ENCODE peak calls at places on chromosomes 7 and 10, in ten cellular contexts. One of them, this sample, is unnamed.

GRCh38 chr10:131862548-131862947 is 38.3 kb upstream of the PPP2R2D start:
- DNase-seq in A549: no peak
- DNase-seq in T-helper 9 cell: no peak
- DNase-seq in non-pigmented ciliary epithelial cell: no peak
- DNase-seq in C1 segment of cervical spinal cord: no peak
- DNase-seq in GM23248: no peak
- DNase-seq in kidney tubule cell: no peak
- DNase-seq in neural crest cell: no peak
- DNase-seq in T-cell: no peak
- DNase-seq in left cardiac atrium: no peak
- DNase-seq in this sample: peak; percentile 70

GRCh38 chr10:11870461-11870780 is 47.3 kb downstream of the PROSER2 start:
- DNase-seq in A549: no peak
- DNase-seq in T-helper 9 cell: no peak
- DNase-seq in non-pigmented ciliary epithelial cell: no peak
- DNase-seq in C1 segment of cervical spinal cord: peak; percentile 30
- DNase-seq in GM23248: no peak
- DNase-seq in kidney tubule cell: no peak
- DNase-seq in neural crest cell: no peak
- DNase-seq in T-cell: no peak
- DNase-seq in left cardiac atrium: no peak
- DNase-seq in this sample: no peak

GRCh38 chr10:22959292-22959691 is 31.4 kb downstream of the ARMC3 start:
- DNase-seq in A549: no peak
- DNase-seq in T-helper 9 cell: no peak
- DNase-seq in non-pigmented ciliary epithelial cell: no peak
- DNase-seq in C1 segment of cervical spinal cord: no peak
- DNase-seq in GM23248: no peak
- DNase-seq in kidney tubule cell: no peak
- DNase-seq in neural crest cell: no peak
- DNase-seq in T-cell: no peak
- DNase-seq in left cardiac atrium: no peak
- DNase-seq in this sample: no peak

GRCh38 chr10:1050555-1050954 is 1.6 kb upstream of the IDI1 start:
- DNase-seq in A549: peak; percentile 62
- DNase-seq in T-helper 9 cell: peak; percentile 35
- DNase-seq in non-pigmented ciliary epithelial cell: no peak
- DNase-seq in C1 segment of cervical spinal cord: no peak
- DNase-seq in GM23248: peak; percentile 24
- DNase-seq in kidney tubule cell: peak; percentile 35
- DNase-seq in neural crest cell: no peak
- DNase-seq in T-cell: no peak
- DNase-seq in left cardiac atrium: no peak
- DNase-seq in this sample: no peak

GRCh38 chr7:124275411-124275810 is 242.5 kb upstream of the TMEM229A start:
- DNase-seq in A549: no peak
- DNase-seq in T-helper 9 cell: no peak
- DNase-seq in non-pigmented ciliary epithelial cell: no peak
- DNase-seq in C1 segment of cervical spinal cord: no peak
- DNase-seq in GM23248: no peak
- DNase-seq in kidney tubule cell: no peak
- DNase-seq in neural crest cell: no peak
- DNase-seq in T-cell: no peak
- DNase-seq in left cardiac atrium: no peak
- DNase-seq in this sample: no peak

GRCh38 chr7:152968003-152968402 is 208.5 kb downstream of the ACTR3B start:
- DNase-seq in A549: no peak
- DNase-seq in T-helper 9 cell: no peak
- DNase-seq in non-pigmented ciliary epithelial cell: no peak
- DNase-seq in C1 segment of cervical spinal cord: no peak
- DNase-seq in GM23248: peak; percentile 1
- DNase-seq in kidney tubule cell: no peak
- DNase-seq in neural crest cell: no peak
- DNase-seq in T-cell: no peak
- DNase-seq in left cardiac atrium: no peak
- DNase-seq in this sample: no peak

GRCh38 chr10:60083039-60083344 is 176.6 kb upstream of the CCDC6 start:
- DNase-seq in A549: no peak
- DNase-seq in T-helper 9 cell: no peak
- DNase-seq in non-pigmented ciliary epithelial cell: no peak
- DNase-seq in C1 segment of cervical spinal cord: no peak
- DNase-seq in GM23248: no peak
- DNase-seq in kidney tubule cell: no peak
- DNase-seq in neural crest cell: no peak
- DNase-seq in T-cell: no peak
- DNase-seq in left cardiac atrium: no peak
- DNase-seq in this sample: no peak

GRCh38 chr10:97490592-97490991 is 7.6 kb downstream of the MMS19 start:
- DNase-seq in A549: no peak
- DNase-seq in T-helper 9 cell: no peak
- DNase-seq in non-pigmented ciliary epithelial cell: no peak
- DNase-seq in C1 segment of cervical spinal cord: peak; percentile 23
- DNase-seq in GM23248: peak; percentile 21
- DNase-seq in kidney tubule cell: no peak
- DNase-seq in neural crest cell: no peak
- DNase-seq in T-cell: no peak
- DNase-seq in left cardiac atrium: no peak
- DNase-seq in this sample: no peak

GRCh38 chr7:112266595-112267270 is 60.2 kb downstream of the ZNF277 start:
- DNase-seq in A549: no peak
- DNase-seq in T-helper 9 cell: no peak
- DNase-seq in non-pigmented ciliary epithelial cell: peak; percentile 31
- DNase-seq in C1 segment of cervical spinal cord: no peak
- DNase-seq in GM23248: peak; percentile 50
- DNase-seq in kidney tubule cell: no peak
- DNase-seq in neural crest cell: no peak
- DNase-seq in T-cell: no peak
- DNase-seq in left cardiac atrium: no peak
- DNase-seq in this sample: no peak

GRCh38 chr10:131641231-131641630 is 259.6 kb upstream of the PPP2R2D start:
- DNase-seq in A549: no peak
- DNase-seq in T-helper 9 cell: no peak
- DNase-seq in non-pigmented ciliary epithelial cell: no peak
- DNase-seq in C1 segment of cervical spinal cord: no peak
- DNase-seq in GM23248: no peak
- DNase-seq in kidney tubule cell: peak; percentile 89
- DNase-seq in neural crest cell: no peak
- DNase-seq in T-cell: no peak
- DNase-seq in left cardiac atrium: no peak
- DNase-seq in this sample: no peak

GRCh38 chr7:35816514-35816913 is 15.7 kb downstream of the SEPTIN7 start:
- DNase-seq in A549: no peak
- DNase-seq in T-helper 9 cell: no peak
- DNase-seq in non-pigmented ciliary epithelial cell: no peak
- DNase-seq in C1 segment of cervical spinal cord: no peak
- DNase-seq in GM23248: no peak
- DNase-seq in kidney tubule cell: no peak
- DNase-seq in neural crest cell: no peak
- DNase-seq in T-cell: no peak
- DNase-seq in left cardiac atrium: no peak
- DNase-seq in this sample: no peak

GRCh38 chr10:49602380-49603023 is 7.6 kb upstream of the SLC18A3 start:
- DNase-seq in A549: no peak
- DNase-seq in T-helper 9 cell: no peak
- DNase-seq in non-pigmented ciliary epithelial cell: no peak
- DNase-seq in C1 segment of cervical spinal cord: no peak
- DNase-seq in GM23248: no peak
- DNase-seq in kidney tubule cell: peak; percentile 21
- DNase-seq in neural crest cell: no peak
- DNase-seq in T-cell: no peak
- DNase-seq in left cardiac atrium: no peak
- DNase-seq in this sample: no peak

GRCh38 chr7:134451656-134452055 is 7.2 kb downstream of the AKR1B1 start:
- DNase-seq in A549: no peak
- DNase-seq in T-helper 9 cell: no peak
- DNase-seq in non-pigmented ciliary epithelial cell: no peak
- DNase-seq in C1 segment of cervical spinal cord: no peak
- DNase-seq in GM23248: no peak
- DNase-seq in kidney tubule cell: no peak
- DNase-seq in neural crest cell: no peak
- DNase-seq in T-cell: no peak
- DNase-seq in left cardiac atrium: no peak
- DNase-seq in this sample: no peak

GRCh38 chr10:49350856-49351532 is 44.9 kb downstream of the DRGX start:
- DNase-seq in A549: no peak
- DNase-seq in T-helper 9 cell: no peak
- DNase-seq in non-pigmented ciliary epithelial cell: no peak
- DNase-seq in C1 segment of cervical spinal cord: no peak
- DNase-seq in GM23248: no peak
- DNase-seq in kidney tubule cell: no peak
- DNase-seq in neural crest cell: no peak
- DNase-seq in T-cell: no peak
- DNase-seq in left cardiac atrium: no peak
- DNase-seq in this sample: no peak

GRCh38 chr10:86956195-86956840 is 1.1 kb downstream of the MMRN2 start:
- DNase-seq in A549: no peak
- DNase-seq in T-helper 9 cell: no peak
- DNase-seq in non-pigmented ciliary epithelial cell: no peak
- DNase-seq in C1 segment of cervical spinal cord: no peak
- DNase-seq in GM23248: no peak
- DNase-seq in kidney tubule cell: no peak
- DNase-seq in neural crest cell: no peak
- DNase-seq in T-cell: no peak
- DNase-seq in left cardiac atrium: no peak
- DNase-seq in this sample: no peak

GRCh38 chr7:5248201-5248885 is 34.4 kb upstream of the SLC29A4 start:
- DNase-seq in A549: no peak
- DNase-seq in T-helper 9 cell: no peak
- DNase-seq in non-pigmented ciliary epithelial cell: no peak
- DNase-seq in C1 segment of cervical spinal cord: peak; percentile 6
- DNase-seq in GM23248: no peak
- DNase-seq in kidney tubule cell: no peak
- DNase-seq in neural crest cell: no peak
- DNase-seq in T-cell: no peak
- DNase-seq in left cardiac atrium: peak; percentile 71
- DNase-seq in this sample: no peak

GRCh38 chr10:119379466-119380071 is 162.9 kb downstream of the RGS10 start:
- DNase-seq in A549: no peak
- DNase-seq in T-helper 9 cell: no peak
- DNase-seq in non-pigmented ciliary epithelial cell: no peak
- DNase-seq in C1 segment of cervical spinal cord: no peak
- DNase-seq in GM23248: no peak
- DNase-seq in kidney tubule cell: no peak
- DNase-seq in neural crest cell: no peak
- DNase-seq in T-cell: no peak
- DNase-seq in left cardiac atrium: no peak
- DNase-seq in this sample: no peak

GRCh38 chr7:150451833-150452431 is 1.5 kb downstream of the GIMAP8 start:
- DNase-seq in A549: no peak
- DNase-seq in T-helper 9 cell: no peak
- DNase-seq in non-pigmented ciliary epithelial cell: no peak
- DNase-seq in C1 segment of cervical spinal cord: no peak
- DNase-seq in GM23248: no peak
- DNase-seq in kidney tubule cell: no peak
- DNase-seq in neural crest cell: no peak
- DNase-seq in T-cell: peak; percentile 59
- DNase-seq in left cardiac atrium: peak; percentile 48
- DNase-seq in this sample: no peak

GRCh38 chr7:3206101-3206500 is 95.0 kb upstream of the SDK1 start:
- DNase-seq in A549: no peak
- DNase-seq in T-helper 9 cell: no peak
- DNase-seq in non-pigmented ciliary epithelial cell: no peak
- DNase-seq in C1 segment of cervical spinal cord: no peak
- DNase-seq in GM23248: no peak
- DNase-seq in kidney tubule cell: no peak
- DNase-seq in neural crest cell: no peak
- DNase-seq in T-cell: no peak
- DNase-seq in left cardiac atrium: no peak
- DNase-seq in this sample: peak; percentile 9

GRCh38 chr10:14039968-14040668 is 290.6 kb downstream of the FRMD4A start:
- DNase-seq in A549: no peak
- DNase-seq in T-helper 9 cell: no peak
- DNase-seq in non-pigmented ciliary epithelial cell: no peak
- DNase-seq in C1 segment of cervical spinal cord: no peak
- DNase-seq in GM23248: peak; percentile 88
- DNase-seq in kidney tubule cell: no peak
- DNase-seq in neural crest cell: no peak
- DNase-seq in T-cell: no peak
- DNase-seq in left cardiac atrium: no peak
- DNase-seq in this sample: no peak

GRCh38 chr7:4809691-4810090 is 34.3 kb downstream of the AP5Z1 start:
- DNase-seq in A549: no peak
- DNase-seq in T-helper 9 cell: no peak
- DNase-seq in non-pigmented ciliary epithelial cell: no peak
- DNase-seq in C1 segment of cervical spinal cord: no peak
- DNase-seq in GM23248: no peak
- DNase-seq in kidney tubule cell: peak; percentile 93
- DNase-seq in neural crest cell: no peak
- DNase-seq in T-cell: no peak
- DNase-seq in left cardiac atrium: no peak
- DNase-seq in this sample: no peak

GRCh38 chr10:30939643-30940042 is 92.0 kb downstream of the ZNF438 start:
- DNase-seq in A549: no peak
- DNase-seq in T-helper 9 cell: no peak
- DNase-seq in non-pigmented ciliary epithelial cell: no peak
- DNase-seq in C1 segment of cervical spinal cord: no peak
- DNase-seq in GM23248: no peak
- DNase-seq in kidney tubule cell: no peak
- DNase-seq in neural crest cell: no peak
- DNase-seq in T-cell: no peak
- DNase-seq in left cardiac atrium: no peak
- DNase-seq in this sample: no peak

GRCh38 chr10:60853107-60853506 is 74.8 kb downstream of the CDK1 start:
- DNase-seq in A549: no peak
- DNase-seq in T-helper 9 cell: no peak
- DNase-seq in non-pigmented ciliary epithelial cell: no peak
- DNase-seq in C1 segment of cervical spinal cord: no peak
- DNase-seq in GM23248: peak; percentile 6
- DNase-seq in kidney tubule cell: no peak
- DNase-seq in neural crest cell: no peak
- DNase-seq in T-cell: no peak
- DNase-seq in left cardiac atrium: no peak
- DNase-seq in this sample: no peak

GRCh38 chr10:15704581-15704968 is 15.1 kb downstream of the ITGA8 start:
- DNase-seq in A549: no peak
- DNase-seq in T-helper 9 cell: no peak
- DNase-seq in non-pigmented ciliary epithelial cell: no peak
- DNase-seq in C1 segment of cervical spinal cord: no peak
- DNase-seq in GM23248: no peak
- DNase-seq in kidney tubule cell: no peak
- DNase-seq in neural crest cell: no peak
- DNase-seq in T-cell: no peak
- DNase-seq in left cardiac atrium: no peak
- DNase-seq in this sample: no peak

GRCh38 chr10:101545898-101546297 is 42.2 kb downstream of the POLL start:
- DNase-seq in A549: no peak
- DNase-seq in T-helper 9 cell: no peak
- DNase-seq in non-pigmented ciliary epithelial cell: no peak
- DNase-seq in C1 segment of cervical spinal cord: no peak
- DNase-seq in GM23248: no peak
- DNase-seq in kidney tubule cell: no peak
- DNase-seq in neural crest cell: no peak
- DNase-seq in T-cell: no peak
- DNase-seq in left cardiac atrium: no peak
- DNase-seq in this sample: no peak

GRCh38 chr10:23186697-23187096 is 5.4 kb upstream of the PTF1A start:
- DNase-seq in A549: no peak
- DNase-seq in T-helper 9 cell: no peak
- DNase-seq in non-pigmented ciliary epithelial cell: no peak
- DNase-seq in C1 segment of cervical spinal cord: no peak
- DNase-seq in GM23248: no peak
- DNase-seq in kidney tubule cell: no peak
- DNase-seq in neural crest cell: no peak
- DNase-seq in T-cell: no peak
- DNase-seq in left cardiac atrium: no peak
- DNase-seq in this sample: no peak

GRCh38 chr10:6864142-6864541 is 284.1 kb upstream of the PRKCQ start:
- DNase-seq in A549: no peak
- DNase-seq in T-helper 9 cell: no peak
- DNase-seq in non-pigmented ciliary epithelial cell: no peak
- DNase-seq in C1 segment of cervical spinal cord: no peak
- DNase-seq in GM23248: no peak
- DNase-seq in kidney tubule cell: no peak
- DNase-seq in neural crest cell: no peak
- DNase-seq in T-cell: no peak
- DNase-seq in left cardiac atrium: no peak
- DNase-seq in this sample: no peak

GRCh38 chr10:25338271-25338670 is 163.5 kb downstream of the GPR158 start:
- DNase-seq in A549: no peak
- DNase-seq in T-helper 9 cell: no peak
- DNase-seq in non-pigmented ciliary epithelial cell: no peak
- DNase-seq in C1 segment of cervical spinal cord: no peak
- DNase-seq in GM23248: no peak
- DNase-seq in kidney tubule cell: no peak
- DNase-seq in neural crest cell: no peak
- DNase-seq in T-cell: no peak
- DNase-seq in left cardiac atrium: no peak
- DNase-seq in this sample: no peak